ENCODE peak calls at places on chromosome 13, in six cellular contexts. A is activated CD8-positive, alpha-beta memory T cell treated with anti-CD3 and anti-CD28 coated beads, Interleukin-2, amount 10 ng/mL, durations not matched to agents 7 days and 5 days; W is HFFc6; C is AG04450; K is ELF-1; Y is posterior vena cava. V is an unnamed sample.

GRCh38 chr13:94707400-94708021 is 4.8 kb downstream of the SOX21 start:
- DNase-seq in A (no peak), W (no peak), C (no peak), K (peak), Y (no peak), V (no peak)

GRCh38 chr13:113029487-113030258 is 60.7 kb downstream of the MCF2L start:
- DNase-seq in A (peak), W (no peak), C (no peak), K (peak), Y (no peak), V (no peak)

GRCh38 chr13:114106991-114107685 is 25.3 kb downstream of the RASA3 start:
- DNase-seq in A (no peak), W (no peak), C (no peak), K (no peak), Y (peak), V (no peak)

GRCh38 chr13:71722206-71722605 is 144.8 kb downstream of the DACH1 start:
- DNase-seq in A (no peak), W (no peak), C (no peak), K (no peak), Y (no peak), V (peak)

GRCh38 chr13:96141032-96141431 is 51.1 kb downstream of the HS6ST3 start:
- DNase-seq in A (no peak), W (no peak), C (no peak), K (peak), Y (no peak), V (peak)

GRCh38 chr13:46295531-46296464 is 84.1 kb downstream of the LRRC63 start:
- DNase-seq in A (peak), W (peak), C (peak), K (no peak), Y (peak), V (peak)

GRCh38 chr13:112063309-112063626 is 3.7 kb upstream of the SOX1 start:
- DNase-seq in A (no peak), W (no peak), C (no peak), K (no peak), Y (no peak), V (no peak)

GRCh38 chr13:101626925-101627555 is 174.6 kb downstream of the ITGBL1 start:
- DNase-seq in A (peak), W (no peak), C (no peak), K (no peak), Y (no peak), V (no peak)

GRCh38 chr13:26623125-26623524 is 65.6 kb downstream of the WASF3 start:
- DNase-seq in A (no peak), W (no peak), C (no peak), K (no peak), Y (no peak), V (no peak)

GRCh38 chr13:97256343-97256783 is 34.2 kb downstream of the MBNL2 start:
- DNase-seq in A (no peak), W (peak), C (peak), K (no peak), Y (no peak), V (peak)

GRCh38 chr13:113489171-113489548 is 1.4 kb downstream of the DCUN1D2 start:
- DNase-seq in A (no peak), W (no peak), C (no peak), K (peak), Y (no peak), V (no peak)

GRCh38 chr13:51148952-51149573 is 38.0 kb upstream of the C13orf42 start:
- DNase-seq in A (no peak), W (peak), C (peak), K (peak), Y (no peak), V (peak)

GRCh38 chr13:48873598-48873997 is 102.1 kb upstream of the FNDC3A start:
- DNase-seq in A (no peak), W (peak), C (no peak), K (peak), Y (no peak), V (peak)

GRCh38 chr13:107730835-107731234 is 484.5 kb downstream of the LIG4 start:
- DNase-seq in A (no peak), W (no peak), C (peak), K (no peak), Y (no peak), V (peak)

GRCh38 chr13:34155931-34156607 is 338.1 kb downstream of the RFC3 start:
- DNase-seq in A (no peak), W (peak), C (no peak), K (peak), Y (no peak), V (peak)

GRCh38 chr13:25249001-25249543 is 38.2 kb downstream of the MTMR6 start:
- DNase-seq in A (no peak), W (peak), C (no peak), K (no peak), Y (no peak), V (peak)

GRCh38 chr13:112904436-112904960 is 64.5 kb upstream of the MCF2L start:
- DNase-seq in A (no peak), W (no peak), C (no peak), K (no peak), Y (peak), V (no peak)

GRCh38 chr13:75181906-75182305 is 300.1 kb downstream of the TBC1D4 start:
- DNase-seq in A (no peak), W (peak), C (peak), K (no peak), Y (no peak), V (peak)

GRCh38 chr13:111917901-111918300 is 149.0 kb upstream of the SOX1 start:
- DNase-seq in A (no peak), W (no peak), C (no peak), K (no peak), Y (peak), V (no peak)

GRCh38 chr13:110118106-110118505 is 188.9 kb downstream of the COL4A1 start:
- DNase-seq in A (no peak), W (no peak), C (no peak), K (no peak), Y (no peak), V (no peak)

GRCh38 chr13:104318121-104318520 is 1251.9 kb upstream of the SLC10A2 start:
- DNase-seq in A (no peak), W (no peak), C (no peak), K (no peak), Y (no peak), V (peak)

GRCh38 chr13:112781881-112782361 is 92.1 kb downstream of the ATP11A start:
- DNase-seq in A (no peak), W (no peak), C (no peak), K (no peak), Y (no peak), V (peak)

GRCh38 chr13:50357586-50358118 is 342.4 kb downstream of the KCNRG start:
- DNase-seq in A (no peak), W (peak), C (peak), K (peak), Y (no peak), V (peak)

GRCh38 chr13:38697628-38698333 is 10.9 kb downstream of the FREM2 start:
- DNase-seq in A (no peak), W (no peak), C (no peak), K (no peak), Y (no peak), V (no peak)

GRCh38 chr13:41916173-41916954 is 44.5 kb downstream of the VWA8 start:
- DNase-seq in A (no peak), W (peak), C (peak), K (no peak), Y (no peak), V (peak)

GRCh38 chr13:97316390-97316789 is 94.3 kb downstream of the MBNL2 start:
- DNase-seq in A (no peak), W (no peak), C (no peak), K (no peak), Y (no peak), V (no peak)